ENCODE peak calls at places on chromosomes 12 and 14, in nine cellular contexts. F, E, P, C, O, V, I, Y and Q are unnamed samples.

GRCh38 chr12:131333621-131334440 is 377.1 kb upstream of the SFSWAP start:
- DNase-seq in E (no peak), F (no peak), I (no peak), V (no peak), O (no peak), P (no peak), C (no peak), Y (no peak), Q (no peak)

GRCh38 chr14:105250008-105250366 is 1.7 kb downstream of the BTBD6 start:
- DNase-seq in E (no peak), I (no peak), C (no peak), O (no peak), V (no peak), Y (no peak), F (no peak), P (no peak), Q (no peak)

GRCh38 chr12:119949145-119949544 is 39.9 kb upstream of the BICDL1 start:
- DNase-seq in I (no peak), F (no peak), Y (no peak), V (no peak), P (no peak), O (no peak), C (no peak), E (no peak), Q (no peak)

GRCh38 chr12:59874781-59875180 is 279.0 kb downstream of the SLC16A7 start:
- DNase-seq in E (no peak), C (no peak), I (no peak), V (no peak), Y (no peak), O (peak), F (no peak), P (no peak), Q (peak)

GRCh38 chr12:94641283-94641682 is 9.1 kb downstream of the TMCC3 start:
- DNase-seq in P (no peak), O (no peak), F (no peak), C (no peak), Y (no peak), I (no peak), E (no peak), V (no peak), Q (no peak)

GRCh38 chr12:72089678-72090077 is 151.0 kb downstream of the TPH2 start:
- DNase-seq in C (no peak), I (no peak), E (no peak), P (no peak), V (no peak), F (no peak), Y (no peak), O (no peak), Q (no peak)

GRCh38 chr12:123945441-123946151 is 27.0 kb downstream of the CCDC92 start:
- DNase-seq in O (no peak), F (no peak), I (no peak), E (no peak), P (no peak), V (no peak), C (no peak), Y (no peak), Q (no peak)

GRCh38 chr12:3244219-3244750 is 167.1 kb downstream of the TSPAN9 start:
- DNase-seq in O (no peak), V (no peak), F (no peak), E (no peak), Y (no peak), C (no peak), I (no peak), P (no peak), Q (no peak)

GRCh38 chr12:2540535-2540941 is 254.2 kb upstream of the FKBP4 start:
- DNase-seq in I (no peak), O (no peak), P (no peak), V (peak), Y (no peak), E (no peak), C (no peak), F (no peak), Q (no peak)

GRCh38 chr14:62759796-62760195 is 285.5 kb downstream of the KCNH5 start:
- DNase-seq in O (no peak), C (no peak), I (no peak), Y (no peak), V (no peak), P (no peak), E (no peak), F (no peak), Q (no peak)

GRCh38 chr12:51941011-51941561 is 10.4 kb upstream of the ACVR1B start:
- DNase-seq in Y (peak), C (no peak), F (no peak), I (peak), E (no peak), P (no peak), V (no peak), O (peak), Q (peak)

GRCh38 chr12:51942501-51943000 is 8.9 kb upstream of the ACVR1B start:
- DNase-seq in Y (no peak), C (no peak), I (no peak), F (no peak), O (no peak), V (no peak), P (no peak), E (no peak), Q (no peak)

GRCh38 chr12:51943346-51943745 is 8.2 kb upstream of the ACVR1B start:
- DNase-seq in O (no peak), Y (no peak), P (no peak), V (no peak), C (no peak), E (no peak), F (no peak), I (no peak), Q (no peak)

GRCh38 chr12:51944608-51945233 is 6.8 kb upstream of the ACVR1B start:
- DNase-seq in F (no peak), I (no peak), P (no peak), E (no peak), C (no peak), Y (no peak), O (no peak), V (no peak), Q (no peak)

DNA sequence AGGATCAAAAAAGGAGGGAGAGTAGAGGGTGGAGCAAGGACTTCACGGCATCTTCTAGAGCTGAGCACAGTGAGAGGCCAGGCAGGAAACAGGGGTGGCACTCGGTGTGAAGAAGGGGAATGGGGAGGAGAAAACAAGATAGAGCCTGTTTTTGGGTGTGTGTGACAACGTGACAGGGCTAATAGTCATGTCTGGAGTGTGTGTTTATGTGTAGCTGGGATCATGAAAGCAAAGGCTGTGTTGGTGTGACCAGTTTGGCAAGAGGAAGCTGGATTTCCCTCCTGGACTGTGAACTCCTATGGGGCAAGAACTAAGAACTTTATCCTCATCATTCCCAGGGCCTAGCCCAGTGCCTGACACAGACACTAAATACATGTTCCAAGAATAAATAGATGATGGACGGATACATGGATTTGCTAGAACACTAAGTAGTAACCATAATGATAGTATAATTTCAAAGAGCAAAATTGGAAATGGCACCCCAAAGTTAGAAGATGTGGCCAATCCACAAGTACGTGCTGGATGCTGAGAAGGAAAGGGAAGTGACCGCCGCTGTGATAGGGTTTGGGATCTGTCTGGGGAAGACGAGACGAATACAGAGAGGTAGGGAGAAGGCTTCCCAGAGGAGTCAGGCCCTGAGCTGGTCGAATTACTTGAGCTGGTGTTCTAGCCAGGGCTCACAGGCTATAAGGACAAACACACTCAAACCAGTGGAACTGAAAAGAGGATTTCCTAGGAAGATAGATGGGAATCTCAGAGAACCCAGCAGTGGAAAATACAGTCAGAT is 9.6 kb upstream of the ACVR1B start:
- DNase-seq in Y (no peak), E (no peak), I (no peak), P (no peak), V (no peak), F (no peak), C (no peak), O (no peak), Q (no peak)
- H3K4me3 ChIP-seq in Y (no peak), E (no peak), I (no peak), P (no peak), V (no peak), F (no peak), C (no peak), O (no peak), Q (no peak)

DNA sequence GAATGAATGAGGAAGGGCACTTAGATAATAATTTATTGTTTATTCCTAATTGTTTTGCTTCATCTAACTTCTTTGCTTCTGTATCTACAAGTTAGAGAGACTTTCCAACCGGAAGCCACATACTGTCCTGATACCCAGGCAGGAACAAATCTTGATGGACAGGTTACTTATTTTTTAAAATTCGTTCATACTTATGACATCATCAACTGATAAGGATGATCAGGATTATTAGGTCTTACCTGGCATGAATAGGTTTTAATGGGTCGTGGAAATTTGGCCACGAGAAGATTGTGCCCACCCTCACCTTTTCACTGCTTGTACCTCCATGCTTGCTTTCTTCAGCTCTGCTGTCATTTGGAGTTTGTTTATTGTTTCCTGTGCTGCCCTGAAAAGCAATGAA is 39.3 kb downstream of the SNRPF start:
- DNase-seq in I (no peak), O (no peak), P (no peak), F (no peak), V (no peak), E (no peak), Y (no peak), C (no peak), Q (no peak)
- TF ChIP-seq CTCF in I (no peak), O (no peak), P (no peak), F (no peak), V (no peak), E (no peak), Y (no peak), C (no peak), Q (no peak)

GRCh38 chr14:101474563-101475467 is 86.5 kb upstream of the DIO3 start:
- DNase-seq in V (peak), F (no peak), P (no peak), Y (no peak), I (no peak), O (no peak), E (no peak), C (no peak), Q (no peak)

GRCh38 chr14:101476931-101477553 is 84.3 kb upstream of the DIO3 start:
- DNase-seq in C (no peak), O (no peak), F (no peak), I (no peak), V (peak), Y (no peak), E (no peak), P (no peak), Q (no peak)

GRCh38 chr14:101475468-101476257 is 85.6 kb upstream of the DIO3 start:
- DNase-seq in F (no peak), I (peak), O (peak), V (peak), P (peak), Y (peak), E (no peak), C (no peak), Q (peak)

GRCh38 chr14:101477648-101478047 is 83.6 kb upstream of the DIO3 start:
- DNase-seq in V (no peak), O (peak), P (no peak), Y (peak), I (no peak), C (no peak), E (no peak), F (no peak), Q (peak)

DNA sequence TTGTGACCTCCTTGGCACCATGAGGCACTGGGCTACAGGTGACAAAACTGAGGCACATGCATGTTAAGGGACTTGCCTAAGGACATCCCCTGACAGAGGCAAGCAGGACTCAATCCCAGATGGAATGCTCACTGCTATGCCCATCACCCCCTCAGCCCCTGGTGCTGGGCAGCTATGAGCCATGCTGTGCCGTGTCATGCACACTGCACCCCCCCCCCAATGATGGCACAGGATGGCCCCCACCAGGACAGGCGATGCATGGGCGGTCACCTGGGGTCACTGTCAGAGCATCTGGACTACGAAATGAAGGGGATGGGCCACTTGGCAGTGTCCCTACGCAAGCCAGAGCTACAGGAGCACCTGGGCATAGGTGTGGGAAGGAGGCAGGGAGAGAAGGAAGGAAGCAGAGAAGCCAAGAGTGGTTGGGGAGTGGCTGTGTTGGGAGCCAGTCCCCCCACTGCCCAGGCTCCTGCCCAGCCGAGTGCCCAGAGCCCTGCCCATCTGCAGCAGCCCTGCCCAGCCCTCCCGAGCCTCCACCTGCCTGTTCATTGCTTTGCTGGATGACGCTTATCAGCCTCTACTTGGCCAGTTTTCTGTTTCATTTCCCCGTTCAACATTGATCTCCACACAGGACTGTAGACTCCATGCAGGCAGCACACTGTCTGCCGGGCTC is 84.9 kb upstream of the DIO3 start:
- DNase-seq in V (peak), I (no peak), P (no peak), O (no peak), Y (no peak), C (no peak), F (no peak), E (no peak), Q (no peak)
- H3K4me3 ChIP-seq in V (no peak), I (no peak), P (no peak), O (no peak), Y (no peak), C (no peak), F (no peak), E (no peak), Q (no peak)

GRCh38 chr14:78029471-78030372 is 140.5 kb upstream of the NRXN3 start:
- DNase-seq in P (no peak), V (no peak), E (no peak), F (no peak), Y (no peak), C (no peak), O (no peak), I (no peak), Q (no peak)
- TF ChIP-seq CTCF in P (peak), V (no peak), E (no peak), F (no peak), Y (peak), C (no peak), O (no peak), I (no peak), Q (no peak)

DNA sequence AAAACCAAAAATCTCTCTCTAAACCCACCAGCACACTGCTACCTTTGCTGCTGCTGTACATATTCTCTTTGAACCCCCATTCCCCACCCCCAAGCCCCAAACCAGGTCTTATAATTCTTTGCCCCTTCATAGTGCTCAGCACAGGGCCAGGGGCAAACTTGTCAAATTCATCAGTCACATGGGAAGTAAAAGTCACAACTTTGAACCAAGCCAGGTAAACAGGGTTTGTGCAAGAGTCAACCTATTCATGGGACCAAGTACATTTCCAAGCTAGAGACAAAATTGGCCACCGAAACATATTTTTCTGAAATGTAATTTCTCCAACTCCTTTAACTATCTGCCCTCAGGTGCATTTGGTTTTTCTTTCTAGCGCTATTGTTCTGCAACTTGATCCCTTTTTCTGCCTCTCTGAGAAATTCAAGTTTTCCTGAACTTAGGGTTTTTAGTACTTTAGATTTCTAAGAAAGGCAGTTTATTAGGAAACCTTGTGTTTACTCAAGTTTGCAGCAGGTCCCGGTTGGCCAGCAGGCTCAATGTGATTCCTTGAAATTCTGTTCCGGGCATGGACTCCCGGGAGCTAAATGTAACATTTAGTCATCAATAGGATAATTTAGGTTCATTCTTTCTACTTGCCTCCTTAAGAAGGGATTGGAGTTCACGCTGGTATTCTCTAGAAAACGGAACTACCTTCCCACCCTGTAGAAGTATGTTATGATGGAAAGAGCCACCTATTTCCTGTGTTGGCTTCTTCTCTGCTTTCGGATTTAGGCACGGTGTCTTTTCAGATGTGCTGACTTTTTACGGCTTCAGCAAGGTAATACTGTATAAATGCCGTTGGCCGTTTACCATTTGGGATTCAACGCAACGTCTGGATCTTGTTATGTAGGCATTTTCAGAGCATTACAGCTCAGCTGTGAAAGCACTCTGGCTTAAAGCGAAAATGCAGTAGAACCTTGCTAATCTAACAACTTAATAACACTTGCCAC is 230.3 kb downstream of the EFCAB11 start:
- DNase-seq in V (no peak), C (no peak), Y (peak), E (no peak), I (no peak), O (no peak), F (no peak), P (no peak), Q (peak)
- H3K4me3 ChIP-seq in V (no peak), C (peak), Y (peak), E (peak), I (no peak), O (no peak), F (peak), P (peak), Q (peak)

GRCh38 chr14:58501214-58501816 is 73.8 kb downstream of the KIAA0586 start:
- DNase-seq in Y (peak), E (peak), C (no peak), V (no peak), P (peak), I (peak), O (peak), F (no peak), Q (peak)
- TF ChIP-seq CTCF in Y (peak), E (peak), C (peak), V (peak), P (peak), I (peak), O (peak), F (peak), Q (peak)

DNA sequence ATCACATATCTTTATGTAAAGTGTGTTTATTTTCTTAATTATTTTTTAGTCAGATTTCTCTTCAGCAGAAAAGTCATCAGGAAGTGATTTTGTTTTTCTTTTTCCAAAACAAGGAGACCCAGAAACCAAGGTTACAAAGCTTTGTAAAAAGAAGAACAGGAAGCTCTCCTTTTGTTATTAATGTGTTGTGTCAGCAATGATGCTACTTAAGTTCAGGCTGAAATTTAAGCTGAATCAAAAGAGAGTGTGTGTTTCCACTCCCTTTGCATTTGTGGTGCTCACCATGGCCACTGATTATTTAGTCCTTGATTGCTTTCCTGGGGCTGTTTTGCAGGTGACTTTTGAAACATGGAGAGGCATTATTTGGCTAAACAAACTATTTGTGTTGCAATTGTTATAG is 155.3 kb upstream of the ATP2B1 start:
- DNase-seq in V (no peak), P (no peak), I (peak), E (no peak), C (no peak), Y (no peak), O (no peak), F (no peak), Q (no peak)
- H3K4me3 ChIP-seq in V (no peak), P (no peak), I (no peak), E (no peak), C (no peak), Y (no peak), O (no peak), F (no peak), Q (no peak)

DNA sequence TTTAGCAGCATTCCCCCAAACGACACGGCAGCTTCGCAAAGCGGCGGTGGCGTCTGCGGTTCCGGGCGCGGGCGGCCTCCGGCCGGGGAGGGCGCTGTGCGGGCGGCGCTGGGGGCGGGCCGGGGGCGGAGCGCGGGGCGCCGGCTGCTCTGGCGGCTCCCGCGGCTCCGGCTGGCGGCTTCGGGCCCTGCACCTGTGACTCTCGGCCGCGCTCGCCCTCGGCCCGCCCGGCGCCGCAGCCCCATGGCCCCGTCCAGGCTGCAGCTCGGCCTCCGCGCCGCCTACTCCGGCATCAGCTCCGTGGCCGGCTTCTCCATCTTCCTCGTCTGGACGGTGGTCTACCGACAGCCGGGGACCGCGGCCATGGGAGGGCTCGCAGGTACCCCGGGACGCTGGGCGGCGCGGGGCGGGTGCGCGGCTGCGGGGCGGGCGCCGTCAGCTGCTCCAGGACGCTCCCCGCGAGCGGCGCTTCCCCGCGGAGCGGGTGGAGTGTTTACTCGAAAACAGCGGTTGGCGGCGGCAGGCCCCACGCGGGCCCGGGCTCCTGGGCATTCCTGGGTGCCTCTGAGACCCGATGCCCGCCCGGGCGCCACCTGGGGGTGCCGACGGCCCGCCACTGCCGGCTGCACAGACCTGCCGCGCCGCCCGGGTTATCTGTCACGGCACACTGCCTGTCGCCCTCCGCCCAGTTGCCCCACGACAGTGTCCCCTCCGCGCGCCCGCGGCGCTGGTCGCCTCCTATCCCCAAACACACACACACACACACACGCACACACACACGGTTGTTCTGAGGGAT is at the start of gene SLC48A1:
- DNase-seq in F (no peak), E (no peak), C (peak), V (peak), Y (peak), I (peak), P (no peak), O (peak), Q (peak)
- TF ChIP-seq CTCF in F (no peak), E (peak), C (no peak), V (no peak), Y (no peak), I (peak), P (peak), O (peak), Q (peak)